ENCODE peak calls at places on chromosomes 13 and 19, in five cellular contexts. O, T, P, F and B are unnamed samples.

GRCh38 chr19:2215281-2215751 is 20.8 kb downstream of the PLEKHJ1 start:
- DNase-seq in O (peak), T (no peak), P (no peak), F (no peak), B (peak)

GRCh38 chr19:19500975-19501644 is 14.2 kb downstream of the TSSK6 start:
- DNase-seq in O (peak), T (no peak), P (no peak), F (no peak), B (no peak)

GRCh38 chr19:34484328-34484727 is 2.8 kb downstream of the WTIP start:
- DNase-seq in O (peak), T (no peak), P (no peak), F (no peak), B (no peak)

GRCh38 chr19:13133241-13133870 is 15.3 kb downstream of the NACC1 start:
- DNase-seq in O (no peak), T (no peak), P (no peak), F (no peak), B (no peak)

GRCh38 chr19:55672418-55672817 is 2.6 kb upstream of the EPN1 start:
- DNase-seq in O (no peak), T (no peak), P (no peak), F (no peak), B (no peak)

GRCh38 chr13:109517516-109517915 is 268.9 kb downstream of the IRS2 start:
- DNase-seq in O (no peak), T (no peak), P (peak), F (no peak), B (no peak)

GRCh38 chr19:5222178-5222577 is 118.4 kb downstream of the PTPRS start:
- DNase-seq in O (no peak), T (no peak), P (no peak), F (no peak), B (no peak)

GRCh38 chr13:92136449-92137180 is 738.2 kb downstream of the GPC5 start:
- DNase-seq in O (no peak), T (no peak), P (peak), F (no peak), B (no peak)

GRCh38 chr13:97490702-97491307 is 56.8 kb downstream of the RAP2A start:
- DNase-seq in O (no peak), T (no peak), P (no peak), F (no peak), B (no peak)

GRCh38 chr19:4267101-4267900 is 11.8 kb upstream of the SHD start:
- DNase-seq in O (peak), T (peak), P (peak), F (peak), B (peak)

GRCh38 chr13:107018285-107018684 is 450.3 kb upstream of the ARGLU1 start:
- DNase-seq in O (no peak), T (no peak), P (no peak), F (no peak), B (no peak)

GRCh38 chr13:29435125-29435911 is 160.2 kb downstream of the SLC7A1 start:
- DNase-seq in O (no peak), T (no peak), P (peak), F (no peak), B (no peak)

GRCh38 chr13:105462981-105463380 is 1072.5 kb downstream of the EFNB2 start:
- DNase-seq in O (no peak), T (no peak), P (peak), F (no peak), B (no peak)

GRCh38 chr13:60043262-60043661 is 120.5 kb downstream of the DIAPH3 start:
- DNase-seq in O (no peak), T (no peak), P (no peak), F (no peak), B (no peak)

GRCh38 chr13:49347650-49348385 is 96.0 kb downstream of the CAB39L start:
- DNase-seq in O (peak), T (no peak), P (no peak), F (no peak), B (no peak)

GRCh38 chr13:98162935-98163334 is 14.1 kb downstream of the RNF113B start:
- DNase-seq in O (no peak), T (no peak), P (no peak), F (no peak), B (no peak)

GRCh38 chr13:29255567-29255966 is 339.9 kb downstream of the SLC7A1 start:
- DNase-seq in O (no peak), T (no peak), P (no peak), F (no peak), B (no peak)

GRCh38 chr13:39095500-39095899 is 57.2 kb downstream of the NHLRC3 start:
- DNase-seq in O (no peak), T (no peak), P (no peak), F (no peak), B (no peak)

GRCh38 chr19:12937243-12938053 is 961 bp upstream of the CALR start:
- DNase-seq in O (peak), T (peak), P (peak), F (peak), B (peak)

GRCh38 chr19:28351761-28352160 is 861.2 kb downstream of the UQCRFS1 start:
- DNase-seq in O (no peak), T (no peak), P (no peak), F (no peak), B (no peak)

GRCh38 chr13:51959773-51960172 is 51.5 kb downstream of the ATP7B start:
- DNase-seq in O (peak), T (peak), P (no peak), F (peak), B (no peak)

GRCh38 chr19:17260842-17261325 is 3.7 kb downstream of the USHBP1 start:
- DNase-seq in O (peak), T (peak), P (peak), F (peak), B (peak)

GRCh38 chr13:72823081-72823480 is 41.1 kb downstream of the PIBF1 start:
- DNase-seq in O (no peak), T (no peak), P (no peak), F (no peak), B (no peak)
- TF ChIP-seq EZH2phosphoT487 in O (no peak), T (no peak), P (no peak), F (no peak), B (no peak)

GRCh38 chr13:20294497-20294896 is 62.4 kb upstream of the GJB6 start:
- DNase-seq in O (peak), T (no peak), P (peak), F (no peak), B (peak)
- TF ChIP-seq CTCF in O (peak), T (no peak), P (peak), F (peak), B (peak)

GRCh38 chr13:47672982-47673670 is 327.9 kb downstream of the SUCLA2 start:
- DNase-seq in O (no peak), T (no peak), P (peak), F (no peak), B (no peak)

GRCh38 chr13:47672245-47672975 is 328.7 kb downstream of the SUCLA2 start:
- DNase-seq in O (no peak), T (no peak), P (no peak), F (no peak), B (no peak)

GRCh38 chr13:47675871-47676270 is 325.2 kb downstream of the SUCLA2 start:
- DNase-seq in O (no peak), T (no peak), P (no peak), F (no peak), B (no peak)

GRCh38 chr13:47671762-47672161 is 329.3 kb downstream of the SUCLA2 start:
- DNase-seq in O (no peak), T (no peak), P (no peak), F (no peak), B (no peak)
- TF ChIP-seq EZH2phosphoT487 in O (no peak), T (no peak), P (no peak), F (no peak), B (no peak)

GRCh38 chr13:40341501-40341900 is 324.9 kb downstream of the FOXO1 start:
- DNase-seq in O (no peak), T (no peak), P (no peak), F (no peak), B (peak)
- TF ChIP-seq CTCF in O (no peak), T (no peak), P (no peak), F (no peak), B (no peak)

GRCh38 chr19:45952691-45953505 is 20.8 kb downstream of the NOVA2 start:
- DNase-seq in O (peak), T (peak), P (peak), F (no peak), B (peak)
- TF ChIP-seq EZH2phosphoT487 in O (no peak), T (no peak), P (no peak), F (no peak), B (no peak)

DNA sequence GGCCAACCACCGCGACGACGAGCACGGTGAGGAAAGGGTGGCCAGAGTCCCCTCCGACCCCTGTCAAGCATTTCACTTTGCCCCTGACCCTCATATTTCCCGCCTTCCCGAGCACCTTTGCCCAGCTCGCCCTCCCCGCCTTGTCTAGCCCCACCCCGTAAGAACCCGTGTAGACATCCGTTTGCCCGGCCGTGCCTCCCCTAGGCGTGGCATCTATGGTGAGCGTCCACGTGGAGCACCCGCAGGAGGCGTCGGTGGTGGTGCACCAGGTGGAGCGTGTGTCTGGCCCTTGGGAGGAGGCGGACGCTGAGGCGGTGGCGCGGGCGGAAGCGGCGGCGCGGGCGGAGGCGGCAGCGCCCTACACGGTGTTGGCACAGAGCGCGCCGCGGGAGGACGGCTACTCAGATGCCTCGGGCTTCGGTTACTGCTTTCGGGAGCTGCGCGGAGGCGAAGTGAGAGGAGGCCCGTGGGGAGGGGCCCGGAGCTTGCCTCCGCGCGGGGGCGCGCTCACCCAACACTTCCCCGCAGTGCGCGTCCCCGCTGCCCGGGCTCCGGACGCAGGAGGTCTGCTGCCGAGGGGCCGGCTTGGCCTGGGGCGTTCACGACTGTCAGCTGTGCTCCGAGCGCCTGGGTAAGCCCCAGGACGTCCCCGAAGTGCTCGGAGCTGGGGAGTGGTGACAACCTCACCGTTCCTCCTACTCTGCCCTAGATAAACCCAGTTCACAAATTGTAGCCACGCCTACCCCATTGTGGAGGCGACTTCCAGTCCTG is 4.2 kb downstream of the LTBP4 start:
- DNase-seq in O (peak), T (peak), P (peak), F (peak), B (peak)
- TF ChIP-seq CTCF in O (no peak), T (no peak), P (peak), F (peak), B (peak)